ENCODE peak calls at places on chromosome 22, in seven cellular contexts. D is body of pancreas, X is prostate gland, Z is uterus, K is spleen, F is heart left ventricle, G is testis. T is an unnamed sample. For H3K36me3, the result is how much of the 10 kb centered on the place peaks cover.

GRCh38 chr22:32410459-32410858 is 1.6 kb downstream of the RTCB start:
- DNase-seq in D (no peak), X (no peak), Z (no peak), K (no peak), F (no peak), G (no peak), T (no peak)

GRCh38 chr22:50702261-50702671 is 29.6 kb downstream of the SHANK3 start:
- DNase-seq in D (no peak), X (no peak), Z (no peak), K (peak), F (peak), G (no peak), T (no peak)

GRCh38 chr22:36797988-36798670 is 18.7 kb downstream of the PVALB start:
- DNase-seq in D (no peak), X (no peak), Z (no peak), K (no peak), F (no peak), G (no peak), T (peak)

GRCh38 chr22:46245515-46245914 is 4.6 kb downstream of the CDPF1 start:
- DNase-seq in D (peak), X (no peak), Z (no peak), K (no peak), F (peak), G (no peak), T (no peak)

GRCh38 chr22:46240917-46241316 is 9.2 kb downstream of the CDPF1 start:
- DNase-seq in D (no peak), X (no peak), Z (no peak), K (no peak), F (no peak), G (no peak), T (peak)

GRCh38 chr22:46276563-46276962 is 8.8 kb downstream of the TTC38 start:
- DNase-seq in D (no peak), X (no peak), Z (no peak), K (no peak), F (no peak), G (no peak), T (no peak)

GRCh38 chr22:46040471-46041465 is 63.8 kb upstream of the WNT7B start:
- DNase-seq in D (peak), X (no peak), Z (peak), K (peak), F (no peak), G (peak), T (peak)

GRCh38 chr22:36461665-36462474 is 19.6 kb downstream of the TXN2 start:
- DNase-seq in D (peak), X (no peak), Z (peak), K (no peak), F (peak), G (peak), T (no peak)

GRCh38 chr22:17268501-17269223 is 49.4 kb upstream of the ADA2 start:
- DNase-seq in D (no peak), X (no peak), Z (no peak), K (no peak), F (no peak), G (no peak), T (no peak)

GRCh38 chr22:40177738-40178416 is at the start of gene TNRC6B:
- DNase-seq in D (peak), X (peak), Z (peak), K (peak), F (no peak), G (peak), T (peak)

GRCh38 chr22:38843716-38844660 is at the start of gene NPTXR:
- DNase-seq in D (peak), X (peak), Z (no peak), K (no peak), F (no peak), G (peak), T (no peak)
- TF ChIP-seq POLR2A in D (no peak), X (no peak), Z (peak), K (no peak), F (peak), G (no peak), T (no peak)

DNA sequence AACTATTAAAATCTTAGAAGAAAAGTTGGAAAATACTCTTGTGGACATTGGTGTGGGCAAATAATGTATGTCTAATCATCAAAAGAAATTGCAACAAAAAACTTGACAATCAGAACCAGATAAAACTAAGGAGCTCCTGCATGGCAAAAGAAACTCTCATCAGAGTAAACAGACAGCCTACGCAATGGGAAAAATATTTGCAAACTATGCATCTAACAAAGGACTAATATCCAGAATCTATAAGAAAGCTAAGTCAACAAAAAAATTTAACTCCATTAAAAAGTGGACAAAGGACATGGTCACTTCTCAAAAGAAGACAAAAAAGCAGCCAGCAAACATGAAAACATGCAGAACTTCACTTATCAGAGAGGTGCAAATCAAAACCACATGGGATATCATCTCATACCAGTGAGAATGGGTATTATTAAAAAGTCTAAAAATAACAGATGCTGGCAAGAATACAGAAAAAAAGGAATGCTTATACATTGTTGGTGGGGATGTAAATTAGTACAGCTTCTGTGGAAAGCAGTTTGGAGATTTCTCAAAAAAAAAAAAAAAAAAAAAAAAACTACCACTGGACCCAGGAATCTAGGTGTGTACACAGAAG is 99.7 kb upstream of the TOP3B start:
- DNase-seq in D (no peak), X (no peak), Z (no peak), K (no peak), F (no peak), G (no peak), T (no peak)
- H3K4me3 ChIP-seq in D (no peak), X (no peak), Z (no peak), K (no peak), F (no peak), G (no peak), T (no peak)

DNA sequence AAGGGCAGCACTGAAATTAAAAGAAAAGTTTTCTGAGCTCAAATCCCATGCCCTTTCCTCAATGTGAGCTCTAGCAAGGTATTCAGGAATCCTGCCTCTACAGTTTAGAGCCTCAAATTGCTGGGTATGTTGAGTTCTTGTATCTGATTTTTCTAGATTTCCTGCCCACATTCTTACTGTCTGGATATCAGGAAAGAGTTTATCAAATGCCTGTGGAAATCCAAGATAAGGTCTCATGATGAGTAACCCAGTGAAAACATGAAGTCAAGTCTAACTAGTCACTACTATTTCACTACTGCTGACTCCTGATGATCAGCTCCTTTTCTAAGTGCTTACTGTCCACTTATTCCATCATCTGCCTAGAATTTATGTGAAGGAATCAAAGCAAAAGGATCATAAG is 29.8 kb downstream of the LIMK2 start:
- DNase-seq in D (no peak), X (no peak), Z (no peak), K (no peak), F (no peak), G (no peak), T (no peak)
- H3K36me3 ChIP-seq in D (under half), X (under half), Z (under half), K (under half), F (under half), G (under half), T (under half)

DNA sequence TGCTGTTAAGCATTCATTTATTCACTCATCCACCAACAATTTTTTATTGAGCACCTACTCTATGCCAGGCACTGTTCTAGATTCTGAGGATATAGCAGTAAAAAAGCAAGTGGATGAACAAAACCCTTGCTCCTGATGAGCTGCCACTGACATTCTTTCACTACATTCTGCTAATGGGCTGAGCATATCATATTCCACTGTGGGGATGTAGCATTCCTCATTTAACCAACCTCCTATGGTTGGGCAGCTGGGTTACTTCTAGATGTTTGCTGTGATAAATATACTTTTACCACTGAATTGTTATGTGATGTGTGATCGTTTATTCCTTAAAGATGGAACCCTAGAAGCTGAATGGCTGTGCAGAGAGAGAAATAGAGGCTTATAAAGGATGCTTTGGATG is 176.9 kb downstream of the MN1 start:
- DNase-seq in D (no peak), X (no peak), Z (no peak), K (no peak), F (no peak), G (no peak), T (no peak)
- TF ChIP-seq POLR2A in D (no peak), X (no peak), Z (no peak), K (no peak), F (no peak), G (no peak), T (no peak)

GRCh38 chr22:26480611-26480932 is 3.0 kb downstream of the HPS4 start:
- DNase-seq in D (no peak), X (no peak), Z (no peak), K (no peak), F (no peak), G (no peak), T (no peak)
- H3K4me3 ChIP-seq in D (no peak), X (no peak), Z (no peak), K (no peak), F (no peak), G (no peak), T (no peak)

T was measured in Peyer's patch.